ENCODE peak calls at places on chromosomes 1 and 21, in seven cellular contexts. P is heart left ventricle, N is astrocyte of the spinal cord, H is tibial artery, R is left ventricle myocardium inferior, U is heart right ventricle, D is BJ. Z is an unnamed sample.

GRCh38 chr1:51313268-51313852 is 17.0 kb downstream of the TTC39A start:
- DNase-seq in P (no peak), N (no peak), H (no peak), R (no peak), U (no peak), D (no peak), Z (no peak)

GRCh38 chr1:20663969-20664715 is 3.0 kb upstream of the DDOST start:
- DNase-seq in P (no peak), N (no peak), H (no peak), R (no peak), U (no peak), D (no peak), Z (no peak)

GRCh38 chr1:47374501-47374900 is 40.9 kb downstream of the CMPK1 start:
- DNase-seq in P (no peak), N (no peak), H (no peak), R (no peak), U (no peak), D (no peak), Z (no peak)

GRCh38 chr1:32242341-32242851 is 4.6 kb upstream of the FAM167B start:
- DNase-seq in P (peak; percentile 52), N (no peak), H (no peak), R (peak; percentile 59), U (peak; percentile 57), D (no peak), Z (no peak)

GRCh38 chr1:87061742-87062156 is 147.3 kb downstream of the HS2ST1 start:
- DNase-seq in P (no peak), N (peak; percentile 27), H (no peak), R (no peak), U (no peak), D (no peak), Z (peak; percentile 39)

GRCh38 chr1:109904105-109904817 is 6.4 kb upstream of the CSF1 start:
- DNase-seq in P (no peak), N (peak; percentile 51), H (no peak), R (no peak), U (no peak), D (no peak), Z (no peak)

GRCh38 chr1:226519135-226519534 is 29.4 kb upstream of the STUM start:
- DNase-seq in P (no peak), N (no peak), H (no peak), R (no peak), U (no peak), D (no peak), Z (no peak)

GRCh38 chr1:53766766-53767409 is 27.9 kb upstream of the GLIS1 start:
- DNase-seq in P (no peak), N (peak; percentile 70), H (no peak), R (no peak), U (no peak), D (no peak), Z (no peak)

GRCh38 chr1:38700077-38700470 is 159.5 kb downstream of the RRAGC start:
- DNase-seq in P (no peak), N (no peak), H (no peak), R (no peak), U (no peak), D (no peak), Z (no peak)

GRCh38 chr1:1594602-1594981 is 5.3 kb downstream of the FNDC10 start:
- DNase-seq in P (no peak), N (no peak), H (no peak), R (no peak), U (no peak), D (no peak), Z (no peak)

GRCh38 chr1:111577814-111578213 is 41.8 kb upstream of the RAP1A start:
- DNase-seq in P (no peak), N (no peak), H (no peak), R (no peak), U (no peak), D (no peak), Z (no peak)

GRCh38 chr1:245062906-245063305 is 91.9 kb upstream of the KIF26B start:
- DNase-seq in P (no peak), N (no peak), H (no peak), R (no peak), U (no peak), D (no peak), Z (no peak)

GRCh38 chr1:201269900-201270410 is 13.4 kb upstream of the PKP1 start:
- DNase-seq in P (no peak), N (no peak), H (no peak), R (no peak), U (no peak), D (no peak), Z (no peak)

GRCh38 chr1:39159224-39160036 is 45.1 kb upstream of the MACF1 start:
- DNase-seq in P (no peak), N (peak; percentile 70), H (no peak), R (no peak), U (no peak), D (peak; percentile 63), Z (no peak)

GRCh38 chr21:21147374-21147745 is 149.2 kb downstream of the NCAM2 start:
- DNase-seq in P (no peak), N (no peak), H (no peak), R (no peak), U (no peak), D (no peak), Z (no peak)

GRCh38 chr1:30034627-30035521 is 688.5 kb downstream of the MATN1 start:
- DNase-seq in P (no peak), N (no peak), H (peak; percentile 32), R (no peak), U (peak; percentile 27), D (no peak), Z (no peak)

GRCh38 chr1:228141871-228142615 is 2.0 kb downstream of the GUK1 start:
- DNase-seq in P (peak; percentile 13), N (peak; percentile 24), H (peak; percentile 66), R (no peak), U (no peak), D (no peak), Z (no peak)

GRCh38 chr1:228139406-228139930 is 611 bp upstream of the GUK1 start:
- DNase-seq in P (no peak), N (no peak), H (no peak), R (no peak), U (no peak), D (no peak), Z (no peak)

GRCh38 chr1:228141082-228141870 is 1.2 kb downstream of the GUK1 start:
- DNase-seq in P (peak; percentile 77), N (peak; percentile 16), H (peak; percentile 68), R (peak; percentile 78), U (peak; percentile 81), D (no peak), Z (no peak)

GRCh38 chr1:228140724-228141081 is 624 bp downstream of the GUK1 start:
- DNase-seq in P (no peak), N (peak; percentile 8), H (no peak), R (no peak), U (no peak), D (no peak), Z (no peak)

GRCh38 chr1:228139931-228140723 is at the start of gene GUK1:
- DNase-seq in P (peak; percentile 99), N (peak; percentile 100), H (peak; percentile 100), R (peak; percentile 100), U (peak; percentile 99), D (peak; percentile 98), Z (peak; percentile 94)
- TF ChIP-seq CTCF in P (peak; percentile 37), N (no peak), H (peak; percentile 45), R (peak; percentile 56), U (peak; percentile 27), D (peak; percentile 23), Z (no peak)

GRCh38 chr1:178143730-178144343 is 49.9 kb downstream of the RASAL2 start:
- DNase-seq in P (no peak), N (peak; percentile 44), H (no peak), R (no peak), U (no peak), D (no peak), Z (no peak)
- H3K4me3 ChIP-seq in P (no peak overlapping the region), N (no peak overlapping the region), H (no peak overlapping the region), R (no peak overlapping the region), U (no peak overlapping the region), D (no peak overlapping the region), Z (no peak overlapping the region)

GRCh38 chr1:95311006-95311405 is 77.0 kb downstream of the RWDD3 start:
- DNase-seq in P (no peak), N (no peak), H (no peak), R (no peak), U (no peak), D (no peak), Z (no peak)

GRCh38 chr1:95312181-95312580 is 78.2 kb downstream of the RWDD3 start:
- DNase-seq in P (no peak), N (no peak), H (no peak), R (no peak), U (no peak), D (no peak), Z (no peak)

GRCh38 chr1:95308276-95308675 is 74.3 kb downstream of the RWDD3 start:
- DNase-seq in P (no peak), N (no peak), H (no peak), R (no peak), U (no peak), D (no peak), Z (no peak)

GRCh38 chr1:95311762-95312161 is 77.8 kb downstream of the RWDD3 start:
- DNase-seq in P (no peak), N (no peak), H (no peak), R (no peak), U (no peak), D (no peak), Z (no peak)

DNA sequence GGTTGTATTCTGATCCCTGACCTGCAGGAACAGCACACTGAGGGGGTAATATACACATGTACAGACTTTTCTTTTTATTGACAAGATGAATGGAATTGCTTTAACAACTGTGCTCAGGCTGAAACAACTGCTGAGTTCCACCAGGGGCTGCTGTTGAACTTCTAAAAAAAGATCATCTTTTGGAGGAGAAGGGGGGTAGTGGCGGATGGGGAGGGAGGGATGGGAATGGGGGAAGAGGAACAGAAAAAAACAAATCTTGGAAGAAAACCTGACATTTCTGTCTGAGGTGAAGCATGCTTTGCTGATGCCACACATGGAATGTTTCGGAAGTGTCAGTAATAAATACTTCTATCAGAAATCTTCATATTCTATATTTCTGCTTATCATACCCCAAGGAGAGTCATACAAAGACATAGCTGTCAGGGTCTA is 75.0 kb downstream of the RWDD3 start:
- DNase-seq in P (peak; percentile 12), N (peak; percentile 38), H (no peak), R (no peak), U (peak; percentile 20), D (no peak), Z (no peak)
- TF ChIP-seq CTCF in P (peak; percentile 21), N (peak; percentile 62), H (peak; percentile 22), R (peak; percentile 67), U (peak; percentile 53), D (peak; percentile 50), Z (peak; percentile 37)

DNA sequence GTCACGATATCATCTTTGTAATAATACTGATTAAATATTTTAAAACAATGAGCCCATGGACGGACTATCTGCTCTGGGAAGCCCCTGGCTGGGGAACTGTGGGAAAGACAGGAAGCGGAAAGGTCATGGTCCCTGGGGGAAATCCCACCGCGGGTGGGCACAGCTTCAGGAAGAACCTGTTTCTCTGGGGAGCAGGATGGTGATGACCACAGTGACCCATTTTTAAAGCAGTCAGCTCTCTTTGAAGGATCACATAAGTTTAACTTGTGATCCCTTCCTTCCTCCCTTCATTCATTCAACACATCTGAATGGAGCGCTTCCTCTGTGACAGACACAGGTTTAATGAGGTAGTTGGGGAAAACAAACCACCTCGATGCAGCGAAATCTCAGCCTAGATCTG is 73.0 kb downstream of the DHRS3 start:
- DNase-seq in P (no peak), N (no peak), H (peak; percentile 43), R (no peak), U (no peak), D (no peak), Z (no peak)
- H3K4me3 ChIP-seq in P (no peak overlapping the region), N (no peak overlapping the region), H (no peak overlapping the region), R (no peak overlapping the region), U (no peak overlapping the region), D (no peak overlapping the region), Z (no peak overlapping the region)

GRCh38 chr1:91766883-91767282 is 119.1 kb downstream of the TGFBR3 start:
- DNase-seq in P (no peak), N (no peak), H (no peak), R (no peak), U (no peak), D (no peak), Z (no peak)
- TF ChIP-seq CTCF in P (no peak), N (no peak), H (no peak), R (no peak), U (no peak), D (no peak), Z (no peak)